ENCODE peak calls at places on chromosomes 16 and 17, in eight cellular contexts. E is germinal center, V is HEK293T, Z is KBM-7, F is gastrocnemius medialis, B is HCEC 1CT, S is ELR, J is amygdala. T is an unnamed sample.

GRCh38 chr17:58330997-58331814 is 2.6 kb upstream of the TSPOAP1 start:
- DNase-seq in E (no peak), V (no peak), Z (peak), F (no peak), B (no peak), S (peak), J (no peak), T (no peak)

GRCh38 chr17:16941072-16941641 is 30.8 kb downstream of the TNFRSF13B start:
- DNase-seq in E (no peak), V (no peak), Z (no peak), F (no peak), B (no peak), S (no peak), J (no peak), T (no peak)

GRCh38 chr16:49472598-49472997 is 99.0 kb downstream of the C16orf78 start:
- DNase-seq in E (no peak), V (no peak), Z (no peak), F (no peak), B (no peak), S (no peak), J (no peak), T (no peak)

GRCh38 chr16:80436510-80436909 is 104.3 kb upstream of the DYNLRB2 start:
- DNase-seq in E (no peak), V (no peak), Z (no peak), F (no peak), B (no peak), S (no peak), J (no peak), T (no peak)

GRCh38 chr16:70418274-70418992 is 20.5 kb downstream of the ST3GAL2 start:
- DNase-seq in E (no peak), V (no peak), Z (no peak), F (no peak), B (no peak), S (no peak), J (no peak), T (no peak)

GRCh38 chr17:79623786-79624657 is 13.2 kb upstream of the RBFOX3 start:
- DNase-seq in E (no peak), V (no peak), Z (no peak), F (no peak), B (no peak), S (no peak), J (no peak), T (peak)

GRCh38 chr17:27804113-27804512 is 3.8 kb upstream of the NOS2 start:
- DNase-seq in E (no peak), V (no peak), Z (no peak), F (no peak), B (no peak), S (no peak), J (no peak), T (no peak)

GRCh38 chr17:66522591-66523272 is 220.3 kb downstream of the PRKCA start:
- DNase-seq in E (no peak), V (no peak), Z (no peak), F (peak), B (peak), S (peak), J (no peak), T (no peak)

GRCh38 chr16:66524601-66525164 is 25.2 kb downstream of the TK2 start:
- DNase-seq in E (peak), V (no peak), Z (peak), F (no peak), B (no peak), S (peak), J (no peak), T (no peak)

GRCh38 chr16:56988161-56988947 is 1.0 kb upstream of the NLRC5 start:
- DNase-seq in E (no peak), V (no peak), Z (no peak), F (no peak), B (peak), S (no peak), J (no peak), T (no peak)

GRCh38 chr17:39573447-39574298 is 34.0 kb downstream of the NEUROD2 start:
- DNase-seq in E (peak), V (peak), Z (no peak), F (peak), B (peak), S (peak), J (no peak), T (peak)

GRCh38 chr17:17015221-17015620 is 27.0 kb upstream of the MPRIP start:
- DNase-seq in E (no peak), V (no peak), Z (no peak), F (no peak), B (no peak), S (no peak), J (no peak), T (no peak)

GRCh38 chr17:51486091-51486490 is 225.7 kb downstream of the UTP18 start:
- DNase-seq in E (no peak), V (no peak), Z (no peak), F (no peak), B (no peak), S (no peak), J (no peak), T (no peak)

GRCh38 chr17:27458524-27458908 is 2.3 kb downstream of the KSR1 start:
- DNase-seq in E (no peak), V (no peak), Z (no peak), F (no peak), B (no peak), S (no peak), J (no peak), T (no peak)

GRCh38 chr17:37742114-37742761 is 2.6 kb downstream of the HNF1B start:
- DNase-seq in E (no peak), V (no peak), Z (peak), F (no peak), B (no peak), S (peak), J (no peak), T (no peak)

GRCh38 chr16:69112285-69113129 is 7.1 kb downstream of the HAS3 start:
- DNase-seq in E (peak), V (peak), Z (peak), F (no peak), B (no peak), S (peak), J (no peak), T (peak)

GRCh38 chr17:10034719-10035475 is 129.8 kb upstream of the RCVRN start:
- DNase-seq in E (no peak), V (no peak), Z (no peak), F (no peak), B (no peak), S (no peak), J (no peak), T (no peak)

GRCh38 chr16:85844786-85845185 is 45.3 kb downstream of the COX4I1 start:
- DNase-seq in E (no peak), V (no peak), Z (no peak), F (no peak), B (no peak), S (no peak), J (no peak), T (no peak)

GRCh38 chr17:19398301-19399181 is 11.6 kb upstream of the MFAP4 start:
- DNase-seq in E (no peak), V (no peak), Z (peak), F (peak), B (peak), S (peak), J (no peak), T (no peak)

T was measured in T47D.